ENCODE peak calls at places on chromosomes 7 and 10, in six cellular contexts. J is GM12865; R is right lobe of liver; I is Caco-2; U is heart left ventricle; K is CD8-positive, alpha-beta T cell. C is an unnamed sample.
A peak's percentile ranks its signal among the peaks of the same experiment; 100 is the strongest.

GRCh38 chr7:42091461-42092229 is 145.4 kb downstream of the GLI3 start:
- DNase-seq in J (no peak), R (no peak), I (peak; percentile 21), U (no peak), K (no peak), C (no peak)

GRCh38 chr10:30219977-30220751 is 128.9 kb downstream of the MTPAP start:
- DNase-seq in J (peak; percentile 18), R (no peak), I (peak; percentile 48), U (no peak), K (no peak), C (peak; percentile 47)

GRCh38 chr7:48090095-48090805 is 1.2 kb downstream of the UPP1 start:
- DNase-seq in J (no peak), R (peak; percentile 63), I (no peak), U (peak; percentile 65), K (peak; percentile 25), C (peak; percentile 67)

GRCh38 chr7:34080513-34080912 is 175.2 kb downstream of the BMPER start:
- DNase-seq in J (no peak), R (no peak), I (no peak), U (no peak), K (no peak), C (no peak)

GRCh38 chr10:43407148-43407575 is 1.8 kb downstream of the HNRNPF start:
- DNase-seq in J (peak; percentile 74), R (peak; percentile 78), I (peak; percentile 83), U (peak; percentile 81), K (peak; percentile 71), C (peak; percentile 78)

GRCh38 chr10:8378198-8378983 is 323.9 kb downstream of the GATA3 start:
- DNase-seq in J (no peak), R (no peak), I (no peak), U (no peak), K (no peak), C (no peak)

GRCh38 chr7:30816291-30817059 is 45.3 kb downstream of the MINDY4 start:
- DNase-seq in J (no peak), R (no peak), I (no peak), U (no peak), K (no peak), C (no peak)

GRCh38 chr10:113183543-113183942 is 233.5 kb downstream of the TCF7L2 start:
- DNase-seq in J (no peak), R (no peak), I (no peak), U (no peak), K (no peak), C (no peak)

GRCh38 chr7:98232799-98233198 is 19.2 kb downstream of the TECPR1 start:
- DNase-seq in J (no peak), R (no peak), I (no peak), U (peak; percentile 37), K (no peak), C (no peak)

GRCh38 chr7:148883233-148884048 is 650 bp downstream of the EZH2 start:
- DNase-seq in J (peak; percentile 65), R (peak; percentile 56), I (peak; percentile 54), U (peak; percentile 77), K (peak; percentile 66), C (peak; percentile 64)

GRCh38 chr7:55130554-55131198 is 111.9 kb downstream of the EGFR start:
- DNase-seq in J (no peak), R (no peak), I (no peak), U (peak; percentile 75), K (no peak), C (no peak)

GRCh38 chr10:121293121-121293520 is 305.1 kb downstream of the FGFR2 start:
- DNase-seq in J (no peak), R (no peak), I (no peak), U (no peak), K (no peak), C (no peak)

GRCh38 chr7:192701-193536 is 548 bp downstream of the FAM20C start:
- DNase-seq in J (no peak), R (peak; percentile 73), I (peak; percentile 52), U (no peak), K (no peak), C (no peak)

GRCh38 chr7:107049971-107050532 is 5.5 kb downstream of the PRKAR2B start:
- DNase-seq in J (no peak), R (no peak), I (no peak), U (no peak), K (no peak), C (no peak)
- H3K4me3 ChIP-seq in J (no peak overlapping the region), R (no peak overlapping the region), I (no peak overlapping the region), U (no peak overlapping the region), K (no peak overlapping the region), C (no peak overlapping the region)

GRCh38 chr10:77970869-77971803 is 44.6 kb upstream of the DLG5 start:
- DNase-seq in J (no peak), R (peak; percentile 72), I (peak; percentile 3), U (no peak), K (no peak), C (no peak)
- TF ChIP-seq CTCF in J (no peak), R (no peak), I (no peak), U (no peak), K (no peak), C (no peak)

DNA sequence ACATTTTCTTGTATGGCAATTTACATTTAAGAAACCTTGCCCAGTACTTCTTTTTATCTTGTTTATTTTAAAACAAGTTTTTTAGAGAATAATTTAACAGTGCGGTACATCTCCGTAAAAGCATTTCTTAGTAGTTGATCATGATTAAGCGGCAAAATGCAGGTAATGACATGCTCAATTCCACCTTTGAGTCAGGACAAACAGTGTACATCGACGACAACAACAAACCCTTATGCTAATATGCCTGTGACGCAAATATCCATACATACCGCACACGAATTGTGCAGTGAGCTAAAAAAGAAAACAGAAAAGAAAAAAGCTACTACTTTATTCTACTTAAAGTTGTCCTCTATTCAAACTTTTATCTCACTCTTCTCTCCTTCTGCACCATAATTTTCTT is 1.9 kb downstream of the MAGI2 start:
- DNase-seq in J (no peak), R (no peak), I (no peak), U (no peak), K (no peak), C (no peak)
- H3K4me3 ChIP-seq in J (no peak overlapping the region), R (peak overlapping the region; percentile 82), I (no peak overlapping the region), U (peak overlapping the region; percentile 93), K (peak overlapping the region; percentile 63), C (peak overlapping the region; percentile 72)

DNA sequence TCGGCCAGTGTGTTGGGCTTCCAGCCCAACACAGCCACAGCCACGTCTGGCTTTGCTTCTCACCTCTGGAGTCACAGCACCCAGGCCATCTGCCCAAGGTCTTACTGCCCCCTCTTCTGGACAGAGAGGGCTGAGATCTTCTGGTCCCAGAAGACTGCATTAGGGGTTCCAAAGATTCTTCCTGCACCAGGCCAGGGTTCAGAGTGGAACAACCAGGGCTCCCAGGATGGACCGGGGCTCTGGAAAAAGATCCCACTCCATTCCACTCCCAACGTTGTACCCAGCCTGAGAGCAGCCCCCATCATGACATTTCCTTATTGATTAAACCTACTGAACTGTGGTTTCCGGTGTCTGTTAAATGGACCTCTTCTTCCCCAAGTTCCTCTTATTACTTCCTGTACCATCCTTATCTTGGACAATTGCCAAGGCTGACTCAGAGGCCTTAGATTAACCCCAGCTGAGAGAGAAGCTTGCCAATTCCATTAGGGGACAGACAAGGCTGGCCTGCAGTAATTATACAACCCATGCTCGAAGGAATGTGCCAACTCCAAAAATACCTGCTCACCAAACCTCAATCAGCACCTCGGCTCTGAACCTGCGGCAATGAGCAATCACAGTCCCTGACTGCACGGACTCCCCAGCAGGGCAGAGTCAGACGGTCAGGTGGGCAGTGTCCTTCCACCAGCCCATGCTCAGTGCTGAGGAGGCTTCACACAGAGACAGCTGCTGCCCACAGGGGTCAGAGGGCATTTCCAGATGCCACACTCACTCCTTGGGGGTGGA is 47.9 kb upstream of the NPFFR1 start:
- DNase-seq in J (peak; percentile 88), R (no peak), I (peak; percentile 30), U (no peak), K (no peak), C (no peak)
- TF ChIP-seq CTCF in J (peak; percentile 31), R (peak; percentile 19), I (peak; percentile 38), U (peak; percentile 25), K (no peak), C (peak; percentile 24)

C was measured in lower lobe of right lung.